ENCODE peak calls at places on chromosome 16, in four cellular contexts. B is CD8-positive, alpha-beta T cell; X is colonic mucosa; G is lower leg skin. K is an unnamed sample.

GRCh38 chr16:57367111-57367752 is 5.1 kb upstream of the CX3CL1 start:
- DNase-seq in B (no peak), X (no peak), G (no peak), K (no peak)

GRCh38 chr16:67019171-67019570 is 9.8 kb upstream of the CBFB start:
- DNase-seq in B (no peak), X (peak), G (no peak), K (no peak)

GRCh38 chr16:25135239-25135878 is 23.8 kb downstream of the LCMT1 start:
- DNase-seq in B (no peak), X (peak), G (no peak), K (no peak)

GRCh38 chr16:81608515-81609209 is 164.1 kb downstream of the CMIP start:
- DNase-seq in B (no peak), X (no peak), G (no peak), K (no peak)

GRCh38 chr16:24119807-24120206 is 136.3 kb upstream of the CACNG3 start:
- DNase-seq in B (no peak), X (no peak), G (no peak), K (no peak)

GRCh38 chr16:25875956-25876608 is 184.3 kb downstream of the HS3ST4 start:
- DNase-seq in B (no peak), X (no peak), G (no peak), K (no peak)

GRCh38 chr16:81315271-81316175 is 761 bp downstream of the GAN start:
- DNase-seq in B (no peak), X (peak), G (no peak), K (peak)

GRCh38 chr16:76818611-76819181 is 372.3 kb upstream of the MON1B start:
- DNase-seq in B (no peak), X (no peak), G (no peak), K (no peak)

GRCh38 chr16:56789360-56789759 is 59.4 kb downstream of the NUP93 start:
- DNase-seq in B (peak), X (peak), G (peak), K (no peak)

GRCh38 chr16:31181102-31181830 is 1.3 kb downstream of the FUS start:
- DNase-seq in B (no peak), X (peak), G (peak), K (no peak)

GRCh38 chr16:29645699-29646187 is 17.3 kb upstream of the SPN start:
- DNase-seq in B (no peak), X (no peak), G (no peak), K (peak)

GRCh38 chr16:54290203-54291106 is 3.9 kb upstream of the IRX3 start:
- DNase-seq in B (no peak), X (no peak), G (no peak), K (no peak)

GRCh38 chr16:66416981-66417700 is 10.0 kb upstream of the BEAN1 start:
- DNase-seq in B (no peak), X (peak), G (no peak), K (no peak)

GRCh38 chr16:75555213-75555706 is 792 bp downstream of the TMEM231 start:
- DNase-seq in B (no peak), X (peak), G (peak), K (no peak)

DNA sequence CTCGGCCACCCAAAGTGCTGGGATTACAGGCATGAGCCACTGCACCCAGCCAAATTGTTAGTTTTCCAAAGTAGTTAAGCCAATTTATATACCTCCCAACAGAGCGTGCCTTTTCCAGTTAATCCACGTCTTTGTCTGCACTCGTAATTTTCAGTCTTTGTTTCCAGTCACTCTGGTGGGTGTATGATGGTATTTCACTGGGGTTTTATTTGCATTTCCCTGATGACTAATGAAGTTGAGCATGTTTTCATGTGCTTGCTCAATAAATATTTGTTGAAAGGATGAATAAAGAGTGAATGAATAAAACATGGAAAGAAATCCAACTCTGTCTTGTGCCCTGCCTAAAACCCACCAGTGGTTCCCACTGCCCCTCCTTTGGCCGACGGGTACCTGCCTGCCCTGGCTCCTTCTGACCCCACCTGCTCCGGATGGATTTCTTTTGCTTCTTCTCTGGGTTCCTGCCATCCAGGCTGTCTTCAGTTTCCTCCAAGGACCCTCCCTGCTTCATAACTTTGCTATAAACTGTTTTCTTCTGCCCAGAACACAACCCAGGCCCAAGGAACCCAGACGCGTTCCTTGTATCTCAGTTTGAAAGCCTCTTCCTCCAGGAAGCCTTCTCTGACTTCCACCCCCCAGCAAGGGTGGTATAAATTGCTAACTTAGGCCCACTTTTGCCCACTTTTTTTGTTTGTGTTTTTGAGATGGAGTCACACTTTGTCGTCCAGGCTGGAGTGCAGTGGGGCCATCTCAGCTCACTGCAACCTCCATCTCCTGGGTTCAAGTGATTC is 3.0 kb upstream of the ABCC1 start:
- DNase-seq in B (no peak), X (no peak), G (no peak), K (no peak)
- TF ChIP-seq CTCF in B (no peak), X (no peak), G (no peak), K (no peak)

DNA sequence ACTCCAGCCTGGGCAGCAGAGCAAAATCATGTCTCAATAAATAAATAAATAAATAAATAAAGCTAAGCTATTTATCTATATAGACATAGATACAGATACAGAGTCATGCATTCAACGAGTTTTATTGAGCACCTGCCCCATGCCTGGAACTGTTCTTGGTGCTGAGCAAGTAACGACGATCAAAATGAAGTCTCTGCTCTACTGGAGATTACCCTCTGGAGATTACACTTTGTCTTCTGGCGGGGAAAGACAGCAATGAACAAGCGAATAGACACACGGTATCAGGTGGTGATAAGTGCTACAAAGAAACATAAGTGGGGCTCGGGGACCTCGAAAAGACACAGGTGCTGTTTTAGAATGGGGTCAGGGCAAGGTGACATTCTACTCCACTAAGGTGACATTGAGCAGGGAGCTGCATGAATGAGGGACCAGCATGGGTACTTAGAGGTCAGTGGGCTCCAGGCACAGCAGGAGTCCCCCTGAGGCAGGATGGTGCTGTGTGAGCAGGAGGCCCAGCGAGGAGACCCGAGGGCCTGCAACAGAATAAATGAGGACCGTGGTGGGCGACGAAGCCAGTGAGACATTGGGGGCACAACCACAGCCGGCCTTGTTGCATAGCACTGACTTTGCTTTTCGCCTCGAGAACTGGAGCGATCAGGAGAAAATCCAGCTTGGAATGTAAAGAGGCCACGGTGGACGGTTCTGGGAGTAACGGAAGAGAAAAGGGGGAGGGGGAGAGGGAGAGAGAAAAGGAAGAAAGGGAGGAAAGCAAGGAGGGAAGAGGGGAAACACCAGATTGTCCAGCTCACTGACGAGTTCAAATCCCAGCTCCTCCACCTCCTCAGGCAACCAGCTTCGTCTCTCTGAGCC is 42.4 kb upstream of the MEAK7 start:
- DNase-seq in B (no peak), X (no peak), G (no peak), K (no peak)
- TF ChIP-seq CTCF in B (no peak), X (no peak), G (no peak), K (no peak)

DNA sequence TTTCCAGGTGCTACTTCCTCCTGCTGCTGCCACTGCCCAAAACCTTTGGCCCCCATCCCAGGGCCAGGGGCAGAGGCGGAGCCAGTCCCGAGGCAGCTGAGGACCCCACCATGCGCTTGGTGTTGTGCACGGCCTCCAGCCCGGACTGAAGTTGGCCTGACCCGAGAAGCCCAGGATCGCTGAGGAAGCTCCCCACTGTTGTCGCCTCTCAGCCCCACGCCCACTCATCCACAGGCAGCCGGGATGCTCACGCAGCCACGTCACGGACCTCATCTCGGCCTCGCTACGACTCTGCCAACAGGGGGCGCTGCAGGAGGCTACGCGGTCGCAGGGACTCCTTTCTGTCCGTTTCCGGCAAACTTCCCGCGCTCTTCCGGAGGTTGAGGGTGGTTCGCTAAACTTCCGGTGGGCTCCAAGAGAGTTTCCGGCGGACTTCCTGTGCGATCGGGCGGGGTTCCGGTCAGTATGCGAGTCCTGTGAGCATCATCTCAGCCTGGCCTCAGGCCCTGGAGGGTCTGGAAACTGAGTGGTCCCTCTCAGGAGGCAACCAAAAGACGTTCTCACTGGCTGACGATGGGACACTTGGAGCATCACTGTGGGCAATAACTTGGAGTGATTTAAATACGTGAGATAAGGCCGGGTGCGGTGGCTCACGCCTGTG is 12.4 kb downstream of the ZG16B start:
- DNase-seq in B (peak), X (peak), G (no peak), K (peak)
- TF ChIP-seq CTCF in B (peak), X (peak), G (no peak), K (peak)

GRCh38 chr16:84647830-84648594 is at the start of gene KLHL36:
- DNase-seq in B (peak), X (peak), G (peak), K (no peak)
- TF ChIP-seq CTCF in B (no peak), X (no peak), G (no peak), K (no peak)

GRCh38 chr16:6345090-6345489 is 987.6 kb upstream of the RBFOX1 start:
- DNase-seq in B (no peak), X (no peak), G (no peak), K (no peak)
- TF ChIP-seq CTCF in B (no peak), X (no peak), G (no peak), K (no peak)

GRCh38 chr16:85635545-85636140 is 22.5 kb downstream of the GSE1 start:
- DNase-seq in B (no peak), X (no peak), G (no peak), K (no peak)

GRCh38 chr16:85633438-85633743 is 20.3 kb downstream of the GSE1 start:
- DNase-seq in B (no peak), X (no peak), G (no peak), K (no peak)

GRCh38 chr16:85633888-85634287 is 20.8 kb downstream of the GSE1 start:
- DNase-seq in B (no peak), X (no peak), G (no peak), K (no peak)

GRCh38 chr16:85636234-85636812 is 23.2 kb downstream of the GSE1 start:
- DNase-seq in B (no peak), X (no peak), G (no peak), K (no peak)

GRCh38 chr16:85634747-85635544 is 21.8 kb downstream of the GSE1 start:
- DNase-seq in B (no peak), X (no peak), G (no peak), K (no peak)
- TF ChIP-seq CTCF in B (no peak), X (no peak), G (no peak), K (peak)